ENCODE peak calls at places on chromosome 5, in nine cellular contexts. K is right cardiac atrium, D is aorta, W is heart left ventricle, H is HepG2, A is GM23248, X is GM23338, J is spleen, S is gastrocnemius medialis. Z is an unnamed sample. For H3K4me1, the result is how much of the 10 kb centered on the place peaks cover.

GRCh38 chr5:24905123-24905522 is 260.3 kb upstream of the CDH10 start:
- DNase-seq in X (no peak), D (no peak), K (no peak), J (no peak), H (no peak), S (no peak), A (peak), W (no peak), Z (no peak)

GRCh38 chr5:110055301-110055700 is 365.6 kb downstream of the MAN2A1 start:
- DNase-seq in A (peak), W (no peak), K (no peak), H (no peak), S (no peak), X (no peak), D (no peak), J (no peak), Z (no peak)

GRCh38 chr5:964821-965220 is 43.8 kb upstream of the NKD2 start:
- DNase-seq in H (no peak), A (no peak), X (no peak), J (no peak), D (no peak), S (no peak), W (no peak), K (no peak), Z (no peak)

GRCh38 chr5:53917095-53917494 is 356.7 kb downstream of the NDUFS4 start:
- DNase-seq in X (peak), J (no peak), W (no peak), S (no peak), A (peak), D (no peak), K (no peak), H (no peak), Z (no peak)

GRCh38 chr5:68274847-68275700 is 59.5 kb downstream of the PIK3R1 start:
- DNase-seq in S (no peak), J (no peak), A (no peak), X (no peak), D (no peak), H (no peak), W (no peak), K (no peak), Z (no peak)

GRCh38 chr5:72244862-72245371 is 75.1 kb downstream of the MRPS27 start:
- DNase-seq in H (peak), S (no peak), D (no peak), W (no peak), A (peak), K (no peak), J (no peak), X (peak), Z (no peak)

GRCh38 chr5:88734983-88735382 is 148.0 kb downstream of the MEF2C start:
- DNase-seq in X (no peak), H (no peak), A (no peak), K (peak), J (no peak), W (no peak), D (no peak), S (no peak), Z (no peak)

GRCh38 chr5:163503106-163504090 is 2.0 kb upstream of the MAT2B start:
- DNase-seq in S (peak), H (peak), A (peak), X (peak), D (no peak), W (peak), J (peak), K (peak), Z (no peak)

GRCh38 chr5:95644351-95645042 is 2.1 kb upstream of the RFESD start:
- DNase-seq in S (peak), D (no peak), K (no peak), J (no peak), W (peak), H (peak), X (peak), A (peak), Z (no peak)

GRCh38 chr5:128424672-128425071 is 113.4 kb downstream of the FBN2 start:
- DNase-seq in H (no peak), D (no peak), J (no peak), K (no peak), X (no peak), S (no peak), W (no peak), A (no peak), Z (no peak)

GRCh38 chr5:1140188-1140817 is 28.4 kb upstream of the SLC12A7 start:
- DNase-seq in S (peak), J (peak), D (peak), K (peak), W (peak), H (peak), A (peak), X (peak), Z (no peak)

GRCh38 chr5:59583151-59583809 is 310.2 kb downstream of the PDE4D start:
- DNase-seq in S (no peak), J (no peak), K (no peak), H (no peak), A (no peak), W (no peak), X (no peak), D (no peak), Z (no peak)

GRCh38 chr5:101473483-101473882 is 570.4 kb upstream of the ST8SIA4 start:
- DNase-seq in K (no peak), J (no peak), X (no peak), H (no peak), A (peak), S (no peak), D (no peak), W (no peak), Z (no peak)

GRCh38 chr5:24492231-24492630 is 152.5 kb downstream of the CDH10 start:
- DNase-seq in W (no peak), S (no peak), H (no peak), X (no peak), J (no peak), A (no peak), D (no peak), K (no peak), Z (no peak)

GRCh38 chr5:81908771-81909170 is 63.1 kb upstream of the ATG10 start:
- DNase-seq in A (no peak), D (no peak), S (no peak), H (no peak), X (no peak), W (no peak), K (no peak), J (no peak), Z (no peak)

GRCh38 chr5:126865299-126865698 is 88.4 kb downstream of the LMNB1 start:
- DNase-seq in W (no peak), K (no peak), J (no peak), A (peak), D (no peak), H (no peak), X (no peak), S (no peak), Z (no peak)

GRCh38 chr5:168114444-168115017 is 176.9 kb upstream of the WWC1 start:
- DNase-seq in A (peak), J (no peak), D (no peak), K (peak), H (peak), S (no peak), W (no peak), X (peak), Z (no peak)

GRCh38 chr5:9473624-9474023 is 72.3 kb downstream of the SEMA5A start:
- DNase-seq in K (no peak), H (no peak), J (no peak), D (no peak), X (no peak), S (no peak), W (no peak), A (peak), Z (no peak)

GRCh38 chr5:164097747-164098146 is 592.3 kb downstream of the MAT2B start:
- DNase-seq in A (no peak), X (no peak), S (no peak), J (no peak), W (no peak), D (no peak), H (no peak), K (no peak), Z (no peak)

GRCh38 chr5:116428966-116429365 is 145.7 kb downstream of the SEMA6A start:
- DNase-seq in J (no peak), A (no peak), H (no peak), W (no peak), D (no peak), K (no peak), X (no peak), S (no peak), Z (no peak)

GRCh38 chr5:132497488-132497997 is 7.0 kb upstream of the IRF1 start:
- DNase-seq in D (peak), S (no peak), K (peak), A (peak), X (peak), H (no peak), W (peak), J (peak), Z (peak)

GRCh38 chr5:54738118-54738972 is 220.8 kb downstream of the SNX18 start:
- DNase-seq in H (no peak), W (peak), X (no peak), J (peak), S (peak), K (peak), A (peak), D (peak), Z (no peak)

GRCh38 chr5:54909911-54910870 is 75.2 kb downstream of the ESM1 start:
- DNase-seq in J (no peak), X (no peak), K (no peak), D (no peak), W (no peak), A (peak), S (no peak), H (no peak), Z (no peak)

GRCh38 chr5:153515269-153515668 is 24.8 kb downstream of the GRIA1 start:
- DNase-seq in J (no peak), X (no peak), K (no peak), W (no peak), A (peak), S (no peak), H (no peak), D (no peak), Z (no peak)

GRCh38 chr5:35884125-35884788 is 27.6 kb downstream of the IL7R start:
- DNase-seq in J (no peak), X (no peak), H (no peak), K (no peak), A (peak), D (no peak), W (no peak), S (no peak), Z (peak)

GRCh38 chr5:59565551-59565950 is 328.0 kb downstream of the PDE4D start:
- DNase-seq in X (no peak), J (no peak), D (no peak), A (no peak), W (no peak), K (no peak), H (no peak), S (peak), Z (no peak)

GRCh38 chr5:1806199-1806598 is 5.0 kb downstream of the NDUFS6 start:
- DNase-seq in H (no peak), J (peak), S (no peak), X (no peak), W (no peak), K (no peak), D (peak), A (no peak), Z (no peak)

GRCh38 chr5:42915306-42915866 is 103.7 kb upstream of the SELENOP start:
- DNase-seq in J (no peak), K (no peak), W (no peak), A (no peak), X (no peak), D (no peak), S (no peak), H (no peak), Z (no peak)

GRCh38 chr5:67774153-67774552 is 441.4 kb upstream of the PIK3R1 start:
- DNase-seq in D (no peak), H (peak), X (no peak), A (peak), W (no peak), J (no peak), K (no peak), S (no peak), Z (no peak)

GRCh38 chr5:2660305-2660704 is 91.2 kb downstream of the IRX2 start:
- DNase-seq in J (no peak), A (no peak), X (no peak), S (no peak), K (no peak), D (no peak), W (no peak), H (no peak), Z (no peak)

GRCh38 chr5:71922584-71923106 is 184.6 kb upstream of the MAP1B start:
- DNase-seq in X (no peak), A (peak), J (no peak), W (no peak), H (peak), D (no peak), S (no peak), K (no peak), Z (no peak)

GRCh38 chr5:119792154-119792799 is 162.9 kb downstream of the FAM170A start:
- DNase-seq in J (no peak), X (no peak), H (no peak), K (no peak), S (no peak), D (no peak), W (no peak), A (no peak), Z (no peak)

GRCh38 chr5:61658592-61659008 is 326.5 kb downstream of the ZSWIM6 start:
- DNase-seq in K (peak), W (peak), H (peak), S (peak), J (peak), X (peak), D (peak), A (peak), Z (peak)

GRCh38 chr5:176739461-176740051 is 70.8 kb upstream of the UNC5A start:
- DNase-seq in K (no peak), J (peak), S (no peak), H (no peak), A (no peak), D (peak), W (no peak), X (peak), Z (peak)

GRCh38 chr5:126471247-126471646 is 48.0 kb downstream of the GRAMD2B start:
- DNase-seq in X (no peak), S (no peak), A (no peak), D (no peak), H (no peak), K (no peak), J (no peak), W (no peak), Z (no peak)

GRCh38 chr5:14510156-14510734 is 71.3 kb upstream of the OTULINL start:
- DNase-seq in J (no peak), X (no peak), A (peak), D (no peak), H (no peak), K (no peak), W (no peak), S (no peak), Z (no peak)

GRCh38 chr5:31492824-31493223 is 39.1 kb downstream of the DROSHA start:
- DNase-seq in A (peak), J (no peak), X (peak), S (no peak), D (no peak), W (no peak), H (no peak), K (no peak), Z (no peak)

GRCh38 chr5:389197-389821 is 53.7 kb upstream of the EXOC3 start:
- DNase-seq in X (no peak), A (no peak), J (peak), S (no peak), H (no peak), D (peak), W (no peak), K (no peak), Z (peak)

GRCh38 chr5:74256947-74257573 is 383.5 kb downstream of the ENC1 start:
- DNase-seq in J (peak), S (no peak), H (no peak), K (no peak), W (no peak), A (no peak), X (no peak), D (no peak), Z (no peak)
- H3K4me1 ChIP-seq in J (under half), S (under half), H (under half), K (under half), W (under half), A (under half), X (under half), D (under half), Z (under half)

GRCh38 chr5:134540747-134541733 is 15.6 kb downstream of the JADE2 start:
- DNase-seq in W (no peak), D (no peak), H (no peak), S (no peak), X (no peak), J (no peak), A (no peak), K (no peak), Z (no peak)
- H3K27ac ChIP-seq in W (no peak), D (no peak), H (no peak), S (no peak), X (peak), J (peak), A (no peak), K (no peak), Z (no peak)

DNA sequence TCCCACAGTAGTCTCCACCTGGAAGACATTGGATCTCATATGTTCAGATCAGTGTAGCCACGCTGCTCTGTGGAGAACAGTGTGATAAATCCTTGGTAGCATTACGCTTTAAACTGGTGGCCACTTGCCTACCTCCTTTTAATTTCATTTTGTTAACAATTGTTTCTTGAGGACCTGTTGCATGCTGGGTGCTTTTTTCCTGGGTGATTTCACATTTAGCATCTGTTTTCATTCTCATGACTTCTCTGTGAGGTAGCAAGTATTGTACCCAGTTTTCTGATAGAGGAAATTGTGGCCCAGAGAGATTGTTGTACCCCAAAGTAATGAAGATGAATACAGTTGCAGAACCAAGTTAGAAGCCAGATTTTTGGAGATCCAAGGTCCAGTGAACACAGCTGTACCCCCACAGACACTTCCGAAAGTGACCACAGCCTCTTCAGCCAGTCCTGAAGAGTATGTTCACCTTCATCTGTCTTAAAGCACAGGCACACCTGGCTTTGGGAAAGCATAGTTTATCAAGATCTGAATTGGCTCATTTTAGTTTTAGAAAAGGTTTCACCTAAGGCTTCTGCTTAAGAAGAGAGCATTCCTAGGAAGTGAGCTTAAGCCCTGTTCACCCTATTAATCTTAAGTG is 75.2 kb downstream of the F2RL2 start:
- DNase-seq in S (no peak), D (no peak), K (no peak), A (no peak), J (no peak), W (no peak), X (no peak), H (no peak), Z (no peak)
- H3K4me1 ChIP-seq in S (under half), D (under half), K (under half), A (under half), J (under half), W (under half), X (under half), H (half or more), Z (under half)

DNA sequence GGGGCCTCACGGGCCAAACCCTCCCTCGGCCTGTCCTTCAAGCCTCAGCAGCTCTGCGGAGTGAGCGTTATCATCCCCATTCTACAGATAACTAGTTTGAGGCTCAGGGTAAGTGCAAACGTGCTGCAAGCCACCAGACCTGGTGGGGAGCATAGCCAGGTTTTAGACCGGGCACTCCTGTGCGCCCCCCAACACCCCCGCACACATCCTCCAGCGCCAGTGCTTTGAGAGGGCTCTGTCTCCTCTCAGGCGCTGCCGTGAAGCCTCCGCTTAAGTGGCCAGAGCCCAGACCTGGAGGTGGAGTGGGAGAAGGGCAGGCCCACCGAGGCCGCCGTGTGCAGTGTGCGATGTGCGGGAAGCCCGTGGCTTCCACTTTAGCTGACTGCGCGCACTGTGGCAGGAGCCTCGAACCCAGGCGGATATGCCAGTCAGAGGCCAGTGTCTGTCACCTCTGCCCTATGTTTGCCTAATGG is 1.6 kb upstream of the MGAT1 start:
- DNase-seq in K (peak), D (no peak), W (no peak), X (no peak), S (no peak), A (no peak), J (peak), H (no peak), Z (peak)
- H3K27ac ChIP-seq in K (peak), D (no peak), W (peak), X (no peak), S (peak), A (peak), J (peak), H (no peak), Z (peak)

DNA sequence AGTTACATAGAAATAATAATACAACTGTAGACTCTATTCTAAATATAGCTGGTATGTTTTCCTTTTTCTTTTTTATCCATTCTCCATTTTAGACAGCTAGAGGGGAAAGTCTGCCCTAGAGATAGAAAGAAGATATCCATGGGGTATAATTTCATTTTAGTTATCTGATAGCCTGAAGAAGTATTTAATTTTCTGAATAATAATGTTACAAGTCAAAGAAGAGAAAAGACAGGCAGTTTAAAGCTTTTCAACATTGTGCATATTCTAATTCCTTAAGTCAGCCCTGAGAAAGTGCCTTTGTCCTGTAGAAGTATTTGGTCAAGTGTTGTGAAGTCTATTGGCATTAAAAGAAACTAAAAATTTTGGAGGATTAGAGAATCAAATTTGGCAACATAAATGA is 2.5 kb upstream of the VCAN start:
- DNase-seq in A (no peak), X (no peak), W (no peak), D (no peak), J (no peak), H (no peak), S (no peak), K (no peak), Z (no peak)
- H3K4me1 ChIP-seq in A (under half), X (half or more), W (under half), D (under half), J (under half), H (under half), S (under half), K (under half), Z (under half)

DNA sequence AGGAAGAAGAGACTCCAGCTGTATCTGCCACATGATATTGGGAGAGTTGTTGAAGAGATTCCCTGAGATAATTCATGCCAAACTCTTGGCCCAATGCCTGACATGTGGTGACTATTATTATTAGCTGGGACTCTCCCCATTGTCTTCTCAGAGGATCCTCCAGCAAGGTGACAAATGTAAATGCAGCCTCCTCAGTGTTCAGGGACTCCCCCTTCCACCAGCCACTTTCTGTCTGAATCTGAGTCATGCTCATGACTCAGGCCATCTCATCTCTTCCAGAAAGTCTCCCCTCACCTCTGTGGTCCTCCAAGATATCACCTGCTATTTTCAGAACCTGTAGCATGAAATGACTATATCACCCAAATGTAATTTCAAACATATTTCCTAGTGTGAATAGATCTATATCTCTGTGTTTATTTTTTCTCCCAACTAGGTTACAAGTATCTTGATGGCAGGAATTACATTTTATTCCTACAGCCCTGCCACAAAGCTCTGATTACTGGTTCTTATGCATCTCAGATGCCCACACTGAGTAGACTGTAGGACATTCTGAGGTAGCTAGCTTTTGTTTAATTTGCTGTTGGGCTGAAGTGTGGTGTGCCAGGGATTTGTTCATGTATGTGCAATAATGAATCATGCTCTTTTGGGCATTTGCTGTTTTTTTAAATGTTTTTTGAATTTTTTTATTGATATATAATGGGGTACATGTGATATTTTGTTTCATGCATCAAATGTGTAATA is 126.6 kb upstream of the IL12B start:
- DNase-seq in D (no peak), A (peak), X (no peak), J (no peak), S (no peak), W (no peak), H (no peak), K (no peak), Z (no peak)
- H3K27ac ChIP-seq in D (no peak), A (no peak), X (no peak), J (no peak), S (no peak), W (no peak), H (no peak), K (no peak), Z (no peak)